ENCODE peak calls at places on chromosomes 6 and 20, in six cellular contexts. G is A549, V is GM12878, O is uterus, S is adipocyte, M is heart right ventricle. I is an unnamed sample. For H3K4me1 and H3K9me3, the result is how much of the 10 kb centered on the place peaks cover.

GRCh38 chr6:131765081-131765852 is 42.6 kb upstream of the ENPP1 start:
- DNase-seq in G (no peak), V (no peak), S (peak), O (no peak), M (no peak), I (no peak)

GRCh38 chr6:37480118-37480736 is 19.5 kb downstream of the CCDC167 start:
- DNase-seq in G (no peak), S (no peak), M (no peak), O (no peak), V (no peak), I (no peak)

GRCh38 chr20:40686434-40686882 is 2.6 kb downstream of the MAFB start:
- DNase-seq in M (no peak), O (no peak), G (no peak), S (no peak), V (no peak), I (no peak)

GRCh38 chr6:34585512-34586045 is 29.4 kb upstream of the SPDEF start:
- DNase-seq in S (peak), O (no peak), V (no peak), M (no peak), G (no peak), I (no peak)

GRCh38 chr6:34516391-34517324 is 39.5 kb downstream of the SPDEF start:
- DNase-seq in G (no peak), V (no peak), M (no peak), O (no peak), S (no peak), I (no peak)

GRCh38 chr20:431012-431904 is 23.2 kb downstream of the RBCK1 start:
- DNase-seq in M (peak), O (peak), S (peak), G (peak), V (no peak), I (peak)

GRCh38 chr20:62517901-62518610 is 42.3 kb upstream of the GATA5 start:
- DNase-seq in O (no peak), V (no peak), M (no peak), G (no peak), S (no peak), I (no peak)

GRCh38 chr6:11848852-11849731 is 70.5 kb upstream of the ADTRP start:
- DNase-seq in M (no peak), G (no peak), V (no peak), S (peak), O (no peak), I (no peak)

GRCh38 chr6:18155273-18155863 is at the start of gene KDM1B:
- DNase-seq in V (peak), M (no peak), S (peak), G (peak), O (peak), I (peak)

GRCh38 chr20:61980647-61981583 is 84.8 kb downstream of the TAF4 start:
- DNase-seq in V (no peak), M (peak), S (peak), O (no peak), G (peak), I (no peak)

GRCh38 chr6:113901482-113901881 is 44.3 kb downstream of the MARCKS start:
- DNase-seq in O (no peak), V (no peak), M (no peak), S (peak), G (no peak), I (no peak)

GRCh38 chr6:158270389-158271127 is 41.7 kb upstream of the TULP4 start:
- DNase-seq in S (no peak), G (no peak), O (no peak), V (no peak), M (no peak), I (no peak)

GRCh38 chr6:165205632-165206031 is 103.8 kb downstream of the C6orf118 start:
- DNase-seq in S (no peak), V (no peak), M (no peak), O (no peak), G (no peak), I (no peak)

GRCh38 chr6:128655978-128656498 is 135.6 kb upstream of the PTPRK start:
- DNase-seq in V (peak), M (no peak), S (peak), G (peak), O (no peak), I (no peak)

GRCh38 chr6:25005010-25005409 is 69.2 kb upstream of the RIPOR2 start:
- DNase-seq in S (no peak), V (no peak), M (no peak), O (no peak), G (no peak), I (no peak)

GRCh38 chr6:154614101-154614500 is 103.6 kb upstream of the CNKSR3 start:
- DNase-seq in G (no peak), O (no peak), V (no peak), M (no peak), S (peak), I (no peak)

GRCh38 chr6:159931112-159931511 is 37.8 kb upstream of the IGF2R start:
- DNase-seq in V (peak), S (no peak), M (no peak), O (no peak), G (no peak), I (no peak)

GRCh38 chr6:167337231-167337630 is 12.3 kb downstream of the TTLL2 start:
- DNase-seq in S (no peak), O (no peak), V (no peak), M (no peak), G (no peak), I (no peak)

GRCh38 chr6:31125162-31125561 is 4.9 kb upstream of the CDSN start:
- DNase-seq in V (no peak), S (no peak), G (no peak), O (peak), M (peak), I (no peak)

GRCh38 chr6:141677598-141678211 is 455.0 kb upstream of the GJE1 start:
- DNase-seq in V (no peak), G (no peak), S (peak), M (no peak), O (no peak), I (no peak)

GRCh38 chr6:37139223-37139962 is 30.6 kb upstream of the PIM1 start:
- DNase-seq in O (no peak), V (no peak), S (no peak), G (no peak), M (no peak), I (no peak)

GRCh38 chr6:70280462-70280861 is 22.4 kb downstream of the COL9A1 start:
- DNase-seq in O (no peak), V (no peak), G (no peak), S (no peak), M (no peak), I (peak)

GRCh38 chr6:4607026-4607704 is 169.0 kb upstream of the CDYL start:
- DNase-seq in O (peak), M (peak), S (peak), G (no peak), V (no peak), I (no peak)

GRCh38 chr6:166173292-166173951 is 5.8 kb upstream of the TBXT start:
- DNase-seq in V (peak), G (no peak), S (no peak), O (no peak), M (no peak), I (no peak)

GRCh38 chr20:32386091-32386490 is 28.0 kb downstream of the ASXL1 start:
- DNase-seq in M (no peak), S (no peak), O (no peak), V (no peak), G (no peak), I (no peak)

GRCh38 chr6:11969092-11969491 is 43.0 kb upstream of the HIVEP1 start:
- DNase-seq in S (peak), G (no peak), V (no peak), M (no peak), O (no peak), I (no peak)

GRCh38 chr20:21090738-21091120 is 15.4 kb downstream of the LINC00237 start:
- DNase-seq in M (no peak), V (no peak), S (no peak), O (no peak), G (no peak), I (no peak)

GRCh38 chr20:2002365-2002764 is 8.5 kb upstream of the PDYN start:
- DNase-seq in M (no peak), V (no peak), O (no peak), G (no peak), S (no peak), I (no peak)

GRCh38 chr6:79868098-79868722 is 79.1 kb downstream of the ELOVL4 start:
- DNase-seq in G (peak), V (peak), M (no peak), S (peak), O (no peak), I (peak)

GRCh38 chr20:34644951-34645350 is 31.9 kb downstream of the PIGU start:
- DNase-seq in O (no peak), G (no peak), M (no peak), S (no peak), V (no peak), I (no peak)

GRCh38 chr6:6837541-6838080 is 249.1 kb downstream of the LY86 start:
- DNase-seq in O (no peak), S (no peak), M (no peak), G (no peak), V (no peak), I (no peak)

GRCh38 chr6:70310063-70310694 is 7.3 kb upstream of the COL9A1 start:
- DNase-seq in M (no peak), V (no peak), S (peak), O (no peak), G (no peak), I (no peak)

GRCh38 chr6:144083172-144083571 is 12.2 kb downstream of the SF3B5 start:
- DNase-seq in M (no peak), O (no peak), G (no peak), V (no peak), S (no peak), I (no peak)

GRCh38 chr6:100088009-100088408 is 94.0 kb upstream of the MCHR2 start:
- DNase-seq in V (no peak), S (peak), M (no peak), O (no peak), G (no peak), I (no peak)

GRCh38 chr20:57611605-57612311 is 8.5 kb downstream of the ZBP1 start:
- DNase-seq in V (no peak), M (no peak), O (no peak), G (no peak), S (no peak), I (peak)

GRCh38 chr20:38421915-38422314 is 13.2 kb downstream of the SNHG17 start:
- DNase-seq in G (no peak), S (no peak), O (no peak), M (no peak), V (no peak), I (no peak)
- H3K4me1 ChIP-seq in G (under half), S (under half), O (under half), M (under half), V (under half), I (under half)

DNA sequence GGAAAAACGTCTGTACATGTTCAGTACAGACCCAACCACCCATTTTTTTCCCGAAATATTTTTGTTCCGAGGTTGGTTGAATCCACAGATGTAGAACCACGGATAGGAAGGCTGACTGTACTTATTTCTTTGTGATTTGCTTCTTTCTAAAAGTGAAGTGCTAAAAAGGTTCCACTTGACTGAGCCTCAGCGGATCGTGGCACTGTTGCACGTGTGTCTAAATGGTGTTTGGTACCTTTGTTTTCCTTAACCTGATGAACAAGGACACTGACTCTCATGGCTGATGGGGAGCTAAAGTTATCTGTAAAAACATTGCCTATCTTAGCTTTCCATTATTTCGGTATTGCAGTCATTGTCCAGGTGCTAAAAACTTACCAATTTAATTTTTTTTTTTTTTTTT is 6.2 kb downstream of the BPHL start:
- DNase-seq in S (no peak), V (no peak), M (no peak), G (no peak), O (no peak), I (no peak)
- H3K4me3 ChIP-seq in S (no peak), V (no peak), M (no peak), G (no peak), O (no peak), I (no peak)

GRCh38 chr6:64299176-64299575 is 663.6 kb downstream of the PHF3 start:
- DNase-seq in O (no peak), M (no peak), G (no peak), S (no peak), V (no peak), I (no peak)
- H3K9me3 ChIP-seq in O (under half), M (under half), G (under half), S (under half), V (under half), I (under half)

GRCh38 chr20:13469262-13469661 is 169.5 kb downstream of the TASP1 start:
- DNase-seq in S (no peak), M (no peak), G (no peak), V (no peak), O (no peak), I (no peak)

GRCh38 chr20:13462091-13462490 is 176.6 kb downstream of the TASP1 start:
- DNase-seq in S (no peak), M (no peak), V (no peak), O (no peak), G (no peak), I (no peak)

GRCh38 chr20:13458860-13459451 is 179.8 kb downstream of the TASP1 start:
- DNase-seq in M (no peak), S (peak), G (peak), V (no peak), O (no peak), I (no peak)

GRCh38 chr20:13468166-13468565 is 170.6 kb downstream of the TASP1 start:
- DNase-seq in M (no peak), O (no peak), V (no peak), G (no peak), S (no peak), I (no peak)

DNA sequence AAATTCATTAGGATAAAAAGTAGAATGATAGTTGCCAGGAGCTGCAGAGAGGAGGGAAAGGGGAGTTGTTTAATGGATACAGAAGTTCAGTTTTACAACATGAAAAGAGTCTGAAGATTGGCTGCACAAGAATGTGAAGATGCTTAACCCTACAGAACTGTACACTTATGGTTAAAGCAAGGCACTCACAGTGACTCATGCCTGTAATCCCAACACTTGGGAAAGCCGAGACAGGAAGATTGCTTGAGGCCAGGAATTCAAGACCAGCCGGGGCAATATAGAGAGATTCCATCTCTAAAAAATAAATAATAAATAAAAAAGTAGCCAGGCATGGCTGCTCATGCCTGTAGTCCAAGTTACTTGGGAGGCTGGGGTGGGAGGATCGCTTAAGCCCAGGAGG is 174.0 kb downstream of the TASP1 start:
- DNase-seq in V (no peak), S (peak), G (no peak), O (no peak), M (no peak), I (no peak)
- H3K4me1 ChIP-seq in V (under half), S (under half), G (under half), O (under half), M (under half), I (under half)

GRCh38 chr6:32255212-32256153 is 31.6 kb upstream of the NOTCH4 start:
- DNase-seq in O (peak), S (peak), G (peak), M (peak), V (no peak), I (peak)
- H3K4me3 ChIP-seq in O (peak), S (peak), G (peak), M (peak), V (no peak), I (no peak)

GRCh38 chr6:14467591-14467990 is 350.0 kb downstream of the CD83 start:
- DNase-seq in V (no peak), M (no peak), O (no peak), S (peak), G (no peak), I (no peak)

GRCh38 chr6:14470697-14471096 is 353.1 kb downstream of the CD83 start:
- DNase-seq in M (no peak), O (no peak), V (no peak), S (no peak), G (no peak), I (no peak)

GRCh38 chr6:14464716-14465115 is 347.1 kb downstream of the CD83 start:
- DNase-seq in M (no peak), S (no peak), V (no peak), G (no peak), O (no peak), I (no peak)

GRCh38 chr6:14466278-14466677 is 348.7 kb downstream of the CD83 start:
- DNase-seq in V (no peak), M (no peak), G (no peak), S (peak), O (no peak), I (no peak)

GRCh38 chr6:14468656-14469321 is 351.2 kb downstream of the CD83 start:
- DNase-seq in G (no peak), M (no peak), V (no peak), S (no peak), O (no peak), I (no peak)
- H3K9me3 ChIP-seq in G (under half), M (under half), V (under half), S (under half), O (under half), I (under half)

DNA sequence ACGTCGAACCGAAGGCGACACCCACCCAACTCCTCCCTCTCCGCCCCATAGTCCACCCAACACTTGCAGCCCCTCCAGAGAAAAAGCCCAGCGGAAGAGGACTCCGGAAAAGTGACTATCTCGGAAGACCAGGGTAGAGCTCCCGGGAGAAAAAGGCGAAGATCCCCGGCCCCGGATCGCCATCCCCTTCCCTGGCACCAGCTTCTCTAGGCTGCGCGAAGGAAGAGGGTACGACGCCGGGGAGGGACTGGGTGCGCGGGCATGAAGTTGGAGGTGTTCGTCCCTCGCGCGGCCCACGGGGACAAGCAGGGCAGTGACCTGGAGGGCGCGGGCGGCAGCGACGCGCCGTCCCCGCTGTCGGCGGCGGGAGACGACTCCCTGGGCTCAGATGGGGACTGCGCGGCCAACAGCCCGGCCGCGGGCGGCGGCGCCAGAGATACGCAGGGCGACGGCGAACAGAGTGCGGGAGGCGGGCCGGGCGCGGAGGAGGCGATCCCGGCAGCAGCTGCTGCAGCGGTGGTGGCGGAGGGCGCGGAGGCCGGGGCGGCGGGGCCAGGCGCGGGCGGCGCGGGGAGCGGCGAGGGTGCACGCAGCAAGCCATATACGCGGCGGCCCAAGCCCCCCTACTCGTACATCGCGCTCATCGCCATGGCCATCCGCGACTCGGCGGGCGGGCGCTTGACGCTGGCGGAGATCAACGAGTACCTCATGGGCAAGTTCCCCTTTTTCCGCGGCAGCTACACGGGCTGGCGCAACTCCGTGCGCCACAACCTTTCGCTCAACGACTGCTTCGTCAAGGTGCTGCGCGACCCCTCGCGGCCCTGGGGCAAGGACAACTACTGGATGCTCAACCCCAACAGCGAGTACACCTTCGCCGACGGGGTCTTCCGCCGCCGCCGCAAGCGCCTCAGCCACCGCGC is 806 bp downstream of the FOXQ1 start:
- DNase-seq in G (no peak), S (peak), M (no peak), V (no peak), O (no peak), I (peak)
- H3K4me1 ChIP-seq in G (under half), S (under half), M (under half), V (under half), O (under half), I (under half)

GRCh38 chr6:83709748-83710050 is 798 bp upstream of the SNAP91 start:
- DNase-seq in O (no peak), G (no peak), M (no peak), S (no peak), V (no peak), I (no peak)
- H3K4me3 ChIP-seq in O (no peak), G (peak), M (no peak), S (no peak), V (no peak), I (no peak)